ENCODE peak calls at places on chromosomes 3 and 15, in five cellular contexts. V is neural progenitor cell, P is GM23248, G is GM23338, X is MM.1S. U is an unnamed sample. For H3K79me2 and H3K36me3, the result is how much of the 10 kb centered on the place peaks cover.

GRCh38 chr3:20043398-20043797 is 3.2 kb downstream of the KAT2B start:
- DNase-seq in V (no peak), G (no peak), X (peak), P (peak), U (peak)

GRCh38 chr3:29758108-29759020 is 477.5 kb downstream of the RBMS3 start:
- DNase-seq in P (peak), X (no peak), G (no peak), V (no peak), U (no peak)

GRCh38 chr15:32818758-32819405 is 101.1 kb downstream of the GREM1 start:
- DNase-seq in V (peak), G (no peak), P (peak), X (no peak), U (peak)

GRCh38 chr3:195003006-195003892 is 267.7 kb downstream of the XXYLT1 start:
- DNase-seq in G (no peak), V (no peak), X (no peak), P (peak), U (no peak)

GRCh38 chr3:17089314-17089700 is 204.6 kb downstream of the PLCL2 start:
- DNase-seq in P (no peak), X (no peak), G (no peak), V (no peak), U (no peak)

GRCh38 chr3:54870423-54870822 is 57.4 kb downstream of the LRTM1 start:
- DNase-seq in P (peak), V (peak), X (no peak), G (peak), U (peak)

GRCh38 chr15:25175033-25175788 is 220.4 kb downstream of the SNRPN start:
- DNase-seq in P (no peak), G (no peak), V (no peak), X (no peak), U (peak)

GRCh38 chr3:138963161-138963560 is 16.1 kb downstream of the FOXL2NB start:
- DNase-seq in P (no peak), V (no peak), G (peak), X (no peak), U (no peak)

GRCh38 chr3:182629521-182629920 is 163.8 kb upstream of the ATP11B start:
- DNase-seq in P (no peak), V (no peak), G (no peak), X (no peak), U (no peak)

GRCh38 chr3:112635674-112636073 is 5.3 kb downstream of the CCDC80 start:
- DNase-seq in V (no peak), P (peak), G (no peak), X (no peak), U (peak)

GRCh38 chr15:52438047-52438446 is 90.6 kb downstream of the MYO5A start:
- DNase-seq in V (no peak), X (no peak), G (no peak), P (no peak), U (no peak)

GRCh38 chr15:85457392-85457968 is 77.1 kb downstream of the AKAP13 start:
- DNase-seq in G (no peak), X (no peak), P (no peak), V (no peak), U (no peak)

GRCh38 chr15:46576611-46577010 is 941.8 kb downstream of the SQOR start:
- DNase-seq in P (no peak), G (no peak), V (no peak), X (no peak), U (peak)

GRCh38 chr15:72491768-72492167 is 17.6 kb downstream of the ARIH1 start:
- DNase-seq in P (peak), G (no peak), X (no peak), V (no peak), U (no peak)

GRCh38 chr3:159458010-159458409 is 530.6 kb upstream of the IL12A start:
- DNase-seq in G (peak), V (peak), P (peak), X (no peak), U (peak)

GRCh38 chr3:114527036-114527644 is 233.3 kb downstream of the TIGIT start:
- DNase-seq in V (peak), G (peak), P (peak), X (no peak), U (no peak)

GRCh38 chr3:119939087-119939486 is 155.2 kb downstream of the GSK3B start:
- DNase-seq in X (no peak), V (no peak), G (no peak), P (no peak), U (no peak)

GRCh38 chr3:29416514-29416913 is 135.6 kb downstream of the RBMS3 start:
- DNase-seq in G (no peak), V (no peak), X (no peak), P (no peak), U (no peak)

GRCh38 chr3:46710229-46710628 is 7.4 kb downstream of the PRSS50 start:
- DNase-seq in X (no peak), P (no peak), V (no peak), G (no peak), U (no peak)

GRCh38 chr3:195757827-195758226 is 37.0 kb downstream of the MUC20 start:
- DNase-seq in X (no peak), G (no peak), P (no peak), V (no peak), U (no peak)

GRCh38 chr15:63942486-63943365 is 103.6 kb downstream of the DAPK2 start:
- DNase-seq in P (no peak), V (no peak), G (no peak), X (no peak), U (no peak)

GRCh38 chr15:66107070-66107469 is 146.5 kb downstream of the MEGF11 start:
- DNase-seq in P (no peak), X (no peak), G (no peak), V (peak), U (no peak)

GRCh38 chr15:85615930-85616329 is 178.8 kb downstream of the KLHL25 start:
- DNase-seq in P (peak), X (peak), G (peak), V (peak), U (peak)

GRCh38 chr15:52491460-52491859 is 37.2 kb downstream of the MYO5A start:
- DNase-seq in G (no peak), V (no peak), P (peak), X (no peak), U (no peak)

GRCh38 chr3:122947621-122948202 is 79.9 kb downstream of the SEMA5B start:
- DNase-seq in X (no peak), V (no peak), P (no peak), G (no peak), U (no peak)

GRCh38 chr3:148074057-148074456 is 623.6 kb upstream of the AGTR1 start:
- DNase-seq in V (no peak), X (no peak), G (no peak), P (no peak), U (no peak)
- H3K79me2 ChIP-seq in V (under half), X (under half), G (under half), P (under half), U (under half)

DNA sequence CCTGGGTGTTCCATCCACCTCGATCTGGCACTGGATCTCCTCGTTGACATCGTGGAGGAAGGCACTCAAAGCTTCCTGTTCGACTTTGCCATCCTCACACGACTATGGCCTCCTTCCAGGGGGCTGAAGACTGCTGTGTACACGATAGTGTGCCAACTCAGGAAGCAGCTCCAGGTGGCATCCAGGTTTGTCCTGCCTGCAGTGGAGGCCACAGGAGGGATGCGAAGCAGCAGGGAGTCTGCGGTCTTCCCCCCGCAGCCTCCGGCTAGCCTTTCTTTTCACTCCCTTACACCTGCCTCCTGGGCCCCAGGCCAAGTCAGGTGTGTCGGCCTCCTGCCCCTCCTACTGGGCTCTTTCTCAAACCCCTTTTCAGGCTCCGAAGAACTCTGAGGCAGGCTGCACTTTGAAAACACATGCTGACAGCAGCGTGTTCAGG is 32.2 kb downstream of the SYNM start:
- DNase-seq in P (no peak), X (peak), V (no peak), G (no peak), U (no peak)
- H3K36me3 ChIP-seq in P (under half), X (under half), V (under half), G (under half), U (under half)

DNA sequence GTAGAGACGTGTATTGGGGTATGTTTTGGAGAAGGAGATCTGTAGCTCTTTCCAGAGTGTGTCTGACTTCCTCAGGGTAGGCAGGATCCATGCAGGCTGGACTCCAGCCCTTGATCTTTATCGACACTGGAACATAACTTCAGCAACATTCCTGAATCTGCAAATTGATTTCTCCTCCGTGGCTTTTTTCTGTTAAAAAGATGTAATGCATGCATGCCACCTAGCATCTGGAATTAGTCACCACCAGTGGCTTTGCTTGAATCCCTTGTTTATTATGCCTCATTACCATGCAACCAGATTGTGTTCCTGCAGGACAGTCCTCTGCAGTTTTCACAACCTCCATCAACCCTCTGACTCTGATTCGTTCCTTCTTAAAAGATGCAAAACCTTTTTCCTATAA is 86.1 kb downstream of the CCNL1 start:
- DNase-seq in X (no peak), V (no peak), G (no peak), P (peak), U (no peak)
- TF ChIP-seq EZH2phosphoT487 in X (no peak), V (no peak), G (no peak), P (no peak), U (no peak)

GRCh38 chr3:59558906-59559720 is 509.3 kb upstream of the CFAP20DC start:
- DNase-seq in P (no peak), X (no peak), V (no peak), G (no peak), U (no peak)
- H3K79me2 ChIP-seq in P (under half), X (under half), V (under half), G (under half), U (under half)

GRCh38 chr3:78762121-78762520 is 1005.7 kb downstream of the ROBO1 start:
- DNase-seq in G (no peak), V (no peak), X (no peak), P (peak), U (no peak)
- H3K36me3 ChIP-seq in G (under half), V (under half), X (under half), P (under half), U (under half)

GRCh38 chr3:13399603-13400002 is 20.5 kb downstream of the NUP210 start:
- DNase-seq in G (no peak), P (no peak), V (no peak), X (no peak), U (no peak)

GRCh38 chr3:13403213-13403817 is 16.8 kb downstream of the NUP210 start:
- DNase-seq in V (peak), X (no peak), G (peak), P (no peak), U (no peak)

GRCh38 chr3:13400114-13400696 is 19.9 kb downstream of the NUP210 start:
- DNase-seq in X (no peak), V (no peak), G (no peak), P (no peak), U (no peak)

GRCh38 chr3:13403818-13404216 is 16.3 kb downstream of the NUP210 start:
- DNase-seq in X (no peak), V (peak), P (no peak), G (no peak), U (no peak)

GRCh38 chr3:13401149-13401548 is 19.0 kb downstream of the NUP210 start:
- DNase-seq in V (no peak), G (no peak), P (no peak), X (no peak), U (no peak)
- TF ChIP-seq EZH2phosphoT487 in V (no peak), G (no peak), P (no peak), X (no peak), U (no peak)

U was measured in hepatocyte.